ENCODE peak calls at places on chromosome 1, in eight cellular contexts. Z is iris pigment epithelial cell; I is stimulated activated CD8-positive, alpha-beta memory T cell treated with anti-CD3 and anti-CD28 coated beads, Interleukin-15, amount 100 ng/mL, for 1 hour; Q is HT1080; P is activated T-helper 1 cell treated with Interleukin-2 at 50 U/mL for 16 hours; R is NCI-H2107; W is thoracic aorta; H is epithelial cell of proximal tubule. E is an unnamed sample.

GRCh38 chr1:56432561-56432971 is 146.8 kb downstream of the PLPP3 start:
- DNase-seq in Z (no peak), I (no peak), Q (no peak), P (no peak), R (no peak), W (no peak), H (no peak), E (no peak)

GRCh38 chr1:201147396-201148015 is 6.8 kb downstream of the TMEM9 start:
- DNase-seq in Z (no peak), I (no peak), Q (no peak), P (no peak), R (no peak), W (no peak), H (no peak), E (no peak)

GRCh38 chr1:151056149-151056548 is 3.3 kb downstream of the CDC42SE1 start:
- DNase-seq in Z (no peak), I (no peak), Q (no peak), P (no peak), R (no peak), W (no peak), H (no peak), E (no peak)

GRCh38 chr1:116556289-116557006 is 14.4 kb downstream of the CD58 start:
- DNase-seq in Z (peak; percentile 81), I (no peak), Q (peak; percentile 97), P (peak; percentile 52), R (no peak), W (peak; percentile 28), H (peak; percentile 92), E (peak; percentile 78)

GRCh38 chr1:15876357-15876756 is 28.9 kb downstream of the SPEN start:
- DNase-seq in Z (peak; percentile 14), I (no peak), Q (no peak), P (no peak), R (no peak), W (no peak), H (no peak), E (no peak)

GRCh38 chr1:161020573-161021167 is at the start of gene F11R:
- DNase-seq in Z (no peak), I (no peak), Q (no peak), P (peak; percentile 17), R (no peak), W (no peak), H (no peak), E (peak; percentile 28)

GRCh38 chr1:38063616-38064015 is 17.0 kb upstream of the POU3F1 start:
- DNase-seq in Z (no peak), I (no peak), Q (no peak), P (no peak), R (no peak), W (no peak), H (no peak), E (no peak)

GRCh38 chr1:153842006-153842471 is 66.8 kb downstream of the SLC27A3 start:
- DNase-seq in Z (peak; percentile 19), I (no peak), Q (no peak), P (no peak), R (peak; percentile 81), W (no peak), H (no peak), E (peak; percentile 21)

GRCh38 chr1:206925116-206925736 is 3.5 kb upstream of the FCMR start:
- DNase-seq in Z (no peak), I (no peak), Q (no peak), P (peak; percentile 39), R (no peak), W (no peak), H (no peak), E (no peak)

GRCh38 chr1:94061513-94062443 is 59.2 kb downstream of the ABCA4 start:
- DNase-seq in Z (peak; percentile 80), I (no peak), Q (peak; percentile 75), P (no peak), R (no peak), W (peak; percentile 37), H (no peak), E (peak; percentile 75)

GRCh38 chr1:40014812-40015594 is 25.5 kb upstream of the CAP1 start:
- DNase-seq in Z (peak; percentile 94), I (no peak), Q (peak; percentile 93), P (no peak), R (no peak), W (no peak), H (no peak), E (peak; percentile 70)

GRCh38 chr1:105533996-105534395 is 1522.5 kb upstream of the PRMT6 start:
- DNase-seq in Z (no peak), I (no peak), Q (no peak), P (no peak), R (no peak), W (no peak), H (no peak), E (no peak)